ENCODE peak calls at places on chromosomes 3 and 15, in five cellular contexts. One of them, this sample, is unnamed.

GRCh38 chr3:58474967-58475578 is 16.8 kb upstream of the KCTD6 start:
- DNase-seq in GM23248: no peak
- DNase-seq in neural progenitor cell: no peak
- DNase-seq in hepatocyte: no peak
- DNase-seq in GM23338: no peak
- DNase-seq in this sample: no peak

GRCh38 chr3:217436-217835 is 20.9 kb downstream of the CHL1 start:
- DNase-seq in GM23248: no peak
- DNase-seq in neural progenitor cell: no peak
- DNase-seq in hepatocyte: no peak
- DNase-seq in GM23338: no peak
- DNase-seq in this sample: no peak

GRCh38 chr3:186182850-186183249 is 74.0 kb upstream of the ETV5 start:
- DNase-seq in GM23248: no peak
- DNase-seq in neural progenitor cell: no peak
- DNase-seq in hepatocyte: no peak
- DNase-seq in GM23338: no peak
- DNase-seq in this sample: no peak

GRCh38 chr3:107404727-107405519 is 27.7 kb downstream of the CCDC54 start:
- DNase-seq in GM23248: peak; percentile 79
- DNase-seq in neural progenitor cell: no peak
- DNase-seq in hepatocyte: no peak
- DNase-seq in GM23338: no peak
- DNase-seq in this sample: no peak

GRCh38 chr15:73809728-73810501 is 56.8 kb upstream of the INSYN1 start:
- DNase-seq in GM23248: peak; percentile 58
- DNase-seq in neural progenitor cell: no peak
- DNase-seq in hepatocyte: no peak
- DNase-seq in GM23338: no peak
- DNase-seq in this sample: no peak

GRCh38 chr3:142445816-142446254 is 2.0 kb downstream of the XRN1 start:
- DNase-seq in GM23248: peak; percentile 60
- DNase-seq in neural progenitor cell: no peak
- DNase-seq in hepatocyte: peak; percentile 27
- DNase-seq in GM23338: no peak
- DNase-seq in this sample: peak; percentile 68

GRCh38 chr15:89457086-89457485 is 39.3 kb downstream of the RHCG start:
- DNase-seq in GM23248: peak; percentile 40
- DNase-seq in neural progenitor cell: peak; percentile 52
- DNase-seq in hepatocyte: no peak
- DNase-seq in GM23338: peak; percentile 74
- DNase-seq in this sample: peak; percentile 48

GRCh38 chr3:156516951-156517350 is 38.0 kb downstream of the SSR3 start:
- DNase-seq in GM23248: peak; percentile 30
- DNase-seq in neural progenitor cell: no peak
- DNase-seq in hepatocyte: no peak
- DNase-seq in GM23338: no peak
- DNase-seq in this sample: no peak

GRCh38 chr15:40285151-40285898 is 2.5 kb upstream of the ANKRD63 start:
- DNase-seq in GM23248: peak; percentile 55
- DNase-seq in neural progenitor cell: no peak
- DNase-seq in hepatocyte: no peak
- DNase-seq in GM23338: no peak
- DNase-seq in this sample: no peak

GRCh38 chr3:3800076-3800448 is 831 bp downstream of the LRRN1 start:
- DNase-seq in GM23248: no peak
- DNase-seq in neural progenitor cell: peak; percentile 51
- DNase-seq in hepatocyte: peak; percentile 65
- DNase-seq in GM23338: peak; percentile 22
- DNase-seq in this sample: no peak

GRCh38 chr3:195094211-195094921 is 176.6 kb downstream of the XXYLT1 start:
- DNase-seq in GM23248: no peak
- DNase-seq in neural progenitor cell: no peak
- DNase-seq in hepatocyte: no peak
- DNase-seq in GM23338: peak; percentile 32
- DNase-seq in this sample: no peak
- TF ChIP-seq EZH2phosphoT487 in GM23248: no peak
- TF ChIP-seq EZH2phosphoT487 in neural progenitor cell: no peak
- TF ChIP-seq EZH2phosphoT487 in hepatocyte: no peak
- TF ChIP-seq EZH2phosphoT487 in GM23338: no peak
- TF ChIP-seq EZH2phosphoT487 in this sample: no peak

GRCh38 chr15:78399081-78399480 is 38.9 kb upstream of the IREB2 start:
- DNase-seq in GM23248: no peak
- DNase-seq in neural progenitor cell: no peak
- DNase-seq in hepatocyte: no peak
- DNase-seq in GM23338: no peak
- DNase-seq in this sample: no peak
- TF ChIP-seq EZH2 in GM23248: no peak
- TF ChIP-seq EZH2 in neural progenitor cell: no peak
- TF ChIP-seq EZH2 in hepatocyte: no peak
- TF ChIP-seq EZH2 in GM23338: no peak
- TF ChIP-seq EZH2 in this sample: no peak

GRCh38 chr15:80744826-80745225 is 34.3 kb upstream of the CEMIP start:
- DNase-seq in GM23248: peak; percentile 80
- DNase-seq in neural progenitor cell: no peak
- DNase-seq in hepatocyte: no peak
- DNase-seq in GM23338: no peak
- DNase-seq in this sample: no peak
- H2AFZ ChIP-seq in GM23248: peak overlapping the region; percentile 1
- H2AFZ ChIP-seq in neural progenitor cell: no peak overlapping the region
- H2AFZ ChIP-seq in hepatocyte: no peak overlapping the region
- H2AFZ ChIP-seq in GM23338: no peak overlapping the region
- H2AFZ ChIP-seq in this sample: no peak overlapping the region

GRCh38 chr15:31486506-31486905 is 159.9 kb downstream of the KLF13 start:
- DNase-seq in GM23248: no peak
- DNase-seq in neural progenitor cell: peak; percentile 53
- DNase-seq in hepatocyte: no peak
- DNase-seq in GM23338: peak; percentile 34
- DNase-seq in this sample: no peak

GRCh38 chr15:31485431-31485830 is 158.8 kb downstream of the KLF13 start:
- DNase-seq in GM23248: no peak
- DNase-seq in neural progenitor cell: no peak
- DNase-seq in hepatocyte: no peak
- DNase-seq in GM23338: no peak
- DNase-seq in this sample: no peak

GRCh38 chr15:31484986-31485385 is 158.4 kb downstream of the KLF13 start:
- DNase-seq in GM23248: no peak
- DNase-seq in neural progenitor cell: no peak
- DNase-seq in hepatocyte: no peak
- DNase-seq in GM23338: no peak
- DNase-seq in this sample: no peak

GRCh38 chr15:31486906-31487695 is 160.5 kb downstream of the KLF13 start:
- DNase-seq in GM23248: no peak
- DNase-seq in neural progenitor cell: no peak
- DNase-seq in hepatocyte: no peak
- DNase-seq in GM23338: no peak
- DNase-seq in this sample: no peak

DNA sequence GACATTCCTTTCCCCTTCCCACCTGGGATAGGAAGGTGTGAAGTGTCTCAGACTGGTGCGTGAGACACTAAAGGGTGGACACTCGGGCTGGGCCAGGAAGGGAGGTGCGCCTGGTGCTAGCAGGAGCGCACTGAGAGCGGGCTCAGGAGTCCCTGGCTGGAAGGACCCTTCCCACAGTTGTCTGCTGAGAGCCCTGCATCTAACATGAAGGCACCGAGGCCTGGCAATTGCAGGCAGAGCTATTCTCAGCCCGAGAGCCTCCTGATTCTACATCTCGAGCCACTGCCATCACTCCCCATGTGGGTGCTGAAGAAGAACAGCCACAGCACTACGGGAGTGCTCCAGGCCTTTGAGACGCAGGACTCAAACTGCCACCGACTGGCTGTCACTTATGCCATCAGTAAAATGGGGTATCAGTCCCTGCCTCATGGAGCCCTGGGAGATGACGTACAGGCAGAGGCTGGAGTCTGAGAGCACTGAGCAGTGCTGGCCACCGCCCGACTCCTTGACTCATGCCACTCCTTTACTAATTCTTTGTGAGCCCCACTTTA is 159.4 kb downstream of the KLF13 start:
- DNase-seq in GM23248: peak; percentile 31
- DNase-seq in neural progenitor cell: no peak
- DNase-seq in hepatocyte: no peak
- DNase-seq in GM23338: no peak
- DNase-seq in this sample: no peak
- TF ChIP-seq EZH2phosphoT487 in GM23248: no peak
- TF ChIP-seq EZH2phosphoT487 in neural progenitor cell: no peak
- TF ChIP-seq EZH2phosphoT487 in hepatocyte: no peak
- TF ChIP-seq EZH2phosphoT487 in GM23338: no peak
- TF ChIP-seq EZH2phosphoT487 in this sample: no peak

GRCh38 chr15:68431792-68432401 is at the start of gene ITGA11:
- DNase-seq in GM23248: peak; percentile 87
- DNase-seq in neural progenitor cell: peak; percentile 90
- DNase-seq in hepatocyte: peak; percentile 79
- DNase-seq in GM23338: peak; percentile 90
- DNase-seq in this sample: peak; percentile 42
- TF ChIP-seq EZH2 in GM23248: no peak
- TF ChIP-seq EZH2 in neural progenitor cell: peak; percentile 78
- TF ChIP-seq EZH2 in hepatocyte: peak; percentile 48
- TF ChIP-seq EZH2 in GM23338: peak; percentile 6
- TF ChIP-seq EZH2 in this sample: no peak

This sample was measured in MM.1S.